ENCODE peak calls at places on chromosomes 16 and 17, in five cellular contexts. X is cardiac fibroblast, E is mucosa of descending colon, N is SK-N-MC, S is adipocyte. V is an unnamed sample.

GRCh38 chr17:79915850-79916430 is 76.7 kb upstream of the CBX4 start:
- DNase-seq in E (peak), S (no peak), N (no peak), X (peak), V (no peak)

GRCh38 chr16:50196736-50197135 is 43.6 kb downstream of the TENT4B start:
- DNase-seq in S (no peak), E (no peak), N (no peak), X (peak), V (no peak)

GRCh38 chr16:50530277-50531236 is 17.6 kb upstream of the NKD1 start:
- DNase-seq in N (no peak), X (no peak), S (no peak), E (no peak), V (no peak)

GRCh38 chr17:50959341-50959740 is 93.2 kb upstream of the TOB1 start:
- DNase-seq in N (no peak), S (no peak), X (no peak), E (no peak), V (no peak)

GRCh38 chr17:2406903-2407790 is 6.3 kb upstream of the MNT start:
- DNase-seq in N (no peak), S (peak), X (peak), E (peak), V (peak)

GRCh38 chr17:63308272-63308671 is 137.8 kb downstream of the CYB561 start:
- DNase-seq in S (no peak), N (no peak), X (no peak), E (no peak), V (no peak)

GRCh38 chr17:40862985-40863733 is 3.9 kb downstream of the KRT12 start:
- DNase-seq in E (no peak), X (peak), N (no peak), S (no peak), V (no peak)

GRCh38 chr16:10408824-10409381 is 23.0 kb downstream of the ATF7IP2 start:
- DNase-seq in E (no peak), S (no peak), X (peak), N (no peak), V (no peak)

GRCh38 chr16:3282103-3282746 is 1.1 kb upstream of the ZNF263 start:
- DNase-seq in S (no peak), X (no peak), E (no peak), N (no peak), V (no peak)

GRCh38 chr17:81991684-81992513 is 14.5 kb downstream of the ASPSCR1 start:
- DNase-seq in N (no peak), X (peak), S (peak), E (peak), V (no peak)

DNA sequence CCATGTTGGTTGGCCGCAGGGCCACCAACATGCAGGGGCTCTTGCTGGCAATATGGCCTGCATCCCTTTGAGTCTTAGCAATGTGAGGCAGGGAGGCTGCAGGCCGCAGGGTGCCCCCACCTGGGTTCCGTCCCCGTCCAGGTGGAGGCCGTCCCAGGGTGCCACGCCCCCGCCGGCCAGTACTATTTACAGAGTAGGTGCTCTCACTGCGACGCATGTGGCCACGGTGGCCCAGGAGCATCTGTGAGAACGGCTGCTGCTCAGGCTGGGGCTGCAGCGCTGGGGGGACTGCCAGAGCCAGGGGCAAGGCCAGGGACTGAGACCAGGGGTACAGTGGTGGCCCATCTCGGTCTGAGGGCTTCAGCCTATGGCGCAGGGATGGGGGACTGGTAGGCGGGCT is 3.6 kb downstream of the MATCAP1 start:
- DNase-seq in S (no peak), E (no peak), N (no peak), X (no peak), V (no peak)
- H3K4me3 ChIP-seq in S (no peak), E (no peak), N (no peak), X (no peak), V (no peak)

GRCh38 chr17:69418535-69418934 is 4.0 kb downstream of the MAP2K6 start:
- DNase-seq in N (no peak), E (no peak), S (peak), X (no peak), V (no peak)
- H3K4me3 ChIP-seq in N (peak), E (no peak), S (no peak), X (no peak), V (no peak)

GRCh38 chr16:19137621-19138128 is 23.9 kb downstream of the ITPRIPL2 start:
- DNase-seq in E (no peak), N (no peak), S (no peak), X (no peak), V (no peak)
- H3K4me3 ChIP-seq in E (no peak), N (peak), S (no peak), X (no peak), V (no peak)

GRCh38 chr16:22306788-22307187 is 9.6 kb downstream of the POLR3E start:
- DNase-seq in N (no peak), S (no peak), X (no peak), E (no peak), V (no peak)
- H3K4me3 ChIP-seq in N (no peak), S (no peak), X (no peak), E (no peak), V (no peak)

DNA sequence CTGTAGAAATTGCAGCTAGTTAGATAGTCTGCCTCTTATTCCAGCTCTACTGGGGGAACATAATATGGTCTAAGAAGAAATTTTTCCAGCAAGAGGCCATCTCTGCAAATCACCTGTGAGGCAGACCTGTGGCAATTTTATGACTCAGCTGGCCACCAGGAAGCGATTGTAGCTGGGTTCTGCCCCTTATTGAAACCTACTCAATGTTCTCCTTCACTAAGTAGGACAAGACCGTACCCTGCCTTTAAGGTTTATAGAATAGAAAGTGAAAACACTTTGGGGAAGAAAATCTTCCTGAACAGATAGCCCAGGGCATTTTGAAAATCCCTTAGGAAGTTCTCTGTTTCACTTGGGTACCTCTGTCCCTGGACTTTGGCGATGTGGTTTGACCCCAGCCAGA is 7.9 kb downstream of the CCL3 start:
- DNase-seq in S (no peak), E (no peak), N (no peak), X (no peak), V (no peak)
- H3K4me3 ChIP-seq in S (no peak), E (no peak), N (no peak), X (no peak), V (no peak)

GRCh38 chr16:89657442-89658220 is at the start of the genes CHMP1A and SPATA33:
- DNase-seq in E (peak), N (no peak), X (peak), S (peak), V (no peak)
- H3K4me3 ChIP-seq in E (peak), N (peak), X (peak), S (peak), V (peak)

GRCh38 chr16:89202422-89203215 is 2.3 kb upstream of the SLC22A31 start:
- DNase-seq in S (no peak), N (no peak), X (no peak), E (peak), V (no peak)

GRCh38 chr16:89200850-89201466 is 621 bp upstream of the SLC22A31 start:
- DNase-seq in E (no peak), X (no peak), N (no peak), S (no peak), V (no peak)

GRCh38 chr16:89199241-89200123 is 855 bp downstream of the SLC22A31 start:
- DNase-seq in S (no peak), N (no peak), E (peak), X (no peak), V (no peak)

GRCh38 chr16:89200124-89200849 is at the start of gene SLC22A31:
- DNase-seq in X (no peak), E (peak), N (no peak), S (no peak), V (no peak)

GRCh38 chr16:89201467-89202377 is 1.4 kb upstream of the SLC22A31 start:
- DNase-seq in E (peak), S (peak), X (peak), N (no peak), V (no peak)
- H3K4me3 ChIP-seq in E (no peak), S (no peak), X (peak), N (no peak), V (no peak)

DNA sequence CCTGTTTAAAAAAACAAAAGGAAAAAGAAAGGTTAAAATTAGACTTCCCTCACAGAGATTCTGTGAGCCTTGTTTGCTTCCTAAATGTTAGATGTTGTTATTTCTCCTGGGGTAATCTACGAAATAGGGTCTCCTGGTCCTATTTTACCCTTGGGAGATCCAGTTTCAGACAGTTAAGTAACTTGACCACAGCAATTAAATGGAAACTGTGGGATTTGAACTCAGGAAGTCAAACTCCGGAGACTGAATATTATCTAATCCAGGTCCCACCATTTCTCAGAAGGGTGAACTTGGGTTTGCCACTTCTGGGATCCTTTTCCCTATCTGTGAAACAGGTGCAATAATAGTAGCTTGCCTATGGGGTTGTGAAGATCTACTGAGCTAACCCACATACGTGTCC is 6.4 kb upstream of the TMC5 start:
- DNase-seq in X (no peak), E (no peak), N (no peak), S (no peak), V (no peak)
- H3K4me3 ChIP-seq in X (no peak), E (no peak), N (no peak), S (no peak), V (no peak)

GRCh38 chr16:88759245-88759975 is 25.6 kb downstream of the PIEZO1 start:
- DNase-seq in N (no peak), S (no peak), E (peak), X (no peak), V (no peak)
- H3K4me3 ChIP-seq in N (no peak), S (no peak), E (no peak), X (no peak), V (no peak)

V was measured in AG09309.